ENCODE peak calls at places on chromosomes 16 and 17, in seven cellular contexts. A is endothelial cell, G is tibial nerve, M is brain microvascular endothelial cell, J is head of caudate nucleus, B is HFFc6, H is NCI-H748 treated with DMSO at 0.1 percent for 48 hours. W is an unnamed sample.

GRCh38 chr17:69540356-69540755 is 125.9 kb downstream of the MAP2K6 start:
- DNase-seq in G (no peak), J (no peak), H (no peak), M (no peak), B (peak; percentile 10), A (no peak), W (no peak)

GRCh38 chr17:16814439-16814838 is 124.4 kb downstream of the CCDC144A start:
- DNase-seq in H (no peak), J (no peak), B (no peak), A (no peak), M (no peak), G (no peak), W (no peak)

GRCh38 chr17:77318491-77319210 is 177.9 kb downstream of the SEC14L1 start:
- DNase-seq in G (no peak), A (no peak), H (no peak), J (no peak), B (no peak), M (no peak), W (no peak)

GRCh38 chr17:70661342-70662222 is 492.2 kb downstream of the KCNJ2 start:
- DNase-seq in G (no peak), B (no peak), H (peak; percentile 82), M (no peak), A (no peak), J (no peak), W (no peak)

GRCh38 chr17:49054342-49055092 is 57.3 kb downstream of the IGF2BP1 start:
- DNase-seq in H (no peak), G (no peak), M (no peak), B (no peak), A (no peak), J (no peak), W (no peak)

GRCh38 chr17:63932008-63932561 is at the start of gene CD79B:
- DNase-seq in G (no peak), H (no peak), A (no peak), B (no peak), J (no peak), M (no peak), W (no peak)

GRCh38 chr16:81204794-81205680 is 33.5 kb upstream of the BCO1 start:
- DNase-seq in M (peak; percentile 33), A (peak; percentile 29), H (peak; percentile 23), B (peak; percentile 35), G (no peak), J (peak; percentile 31), W (peak; percentile 40)

GRCh38 chr16:67100569-67101300 is 9.0 kb upstream of the PHAF1 start:
- DNase-seq in B (peak; percentile 48), A (no peak), H (no peak), M (no peak), G (no peak), J (no peak), W (peak; percentile 24)

GRCh38 chr17:22692066-22692800 is 999.9 kb downstream of the KCNJ18 start:
- DNase-seq in H (peak; percentile 27), G (no peak), M (no peak), B (no peak), J (no peak), A (no peak), W (no peak)

GRCh38 chr16:2485811-2486507 is 11.0 kb downstream of the TBC1D24 start:
- DNase-seq in H (no peak), J (no peak), G (no peak), M (no peak), B (no peak), A (no peak), W (no peak)

GRCh38 chr16:56371383-56371937 is 53.9 kb downstream of the AMFR start:
- DNase-seq in A (no peak), H (no peak), B (no peak), G (no peak), M (no peak), J (no peak), W (no peak)

GRCh38 chr17:32288600-32288999 is 23.0 kb downstream of the RHBDL3 start:
- DNase-seq in M (no peak), G (no peak), B (no peak), J (no peak), A (no peak), H (no peak), W (no peak)

GRCh38 chr16:78506372-78507193 is 407.1 kb downstream of the WWOX start:
- DNase-seq in A (no peak), J (no peak), H (no peak), B (no peak), M (no peak), G (no peak), W (no peak)

GRCh38 chr16:30694926-30695678 is 3.9 kb upstream of the SRCAP start:
- DNase-seq in A (no peak), J (no peak), B (no peak), G (no peak), H (no peak), M (no peak), W (no peak)

GRCh38 chr17:40558651-40559015 is 6.6 kb downstream of the CCR7 start:
- DNase-seq in M (no peak), J (no peak), H (no peak), G (no peak), A (no peak), B (no peak), W (no peak)

GRCh38 chr17:7107012-7107754 is 7.4 kb downstream of the ASGR2 start:
- DNase-seq in J (no peak), H (peak; percentile 42), A (no peak), B (no peak), G (no peak), M (no peak), W (no peak)

GRCh38 chr16:88014954-88015805 is 63.9 kb downstream of the BANP start:
- DNase-seq in B (no peak), H (no peak), M (no peak), G (no peak), J (no peak), A (no peak), W (no peak)

GRCh38 chr17:10875984-10876555 is 38.2 kb upstream of the PIRT start:
- DNase-seq in H (peak; percentile 29), G (no peak), J (peak; percentile 39), B (peak; percentile 6), A (peak; percentile 50), M (peak; percentile 17), W (no peak)

GRCh38 chr17:79840989-79841286 is 1.7 kb upstream of the CBX4 start:
- DNase-seq in H (no peak), A (no peak), J (no peak), B (no peak), M (no peak), G (no peak), W (no peak)

GRCh38 chr17:66000216-66000615 is 191.7 kb downstream of the CEP112 start:
- DNase-seq in G (no peak), A (no peak), H (no peak), J (no peak), B (no peak), M (no peak), W (no peak)

GRCh38 chr16:84040823-84041391 is 1.7 kb downstream of the SLC38A8 start:
- DNase-seq in M (no peak), B (peak; percentile 43), A (no peak), H (no peak), J (no peak), G (no peak), W (no peak)

GRCh38 chr17:34757106-34757505 is 177.7 kb downstream of the TMEM132E start:
- DNase-seq in M (no peak), B (no peak), H (no peak), G (no peak), A (no peak), J (no peak), W (no peak)

GRCh38 chr17:40087049-40087794 is 13.2 kb downstream of the NR1D1 start:
- DNase-seq in M (no peak), B (no peak), H (no peak), J (no peak), G (no peak), A (no peak), W (no peak)

GRCh38 chr17:35729405-35729833 is 2.0 kb upstream of the RASL10B start:
- DNase-seq in J (no peak), A (no peak), M (no peak), B (no peak), H (no peak), G (no peak), W (no peak)

GRCh38 chr17:18015603-18016002 is 23.4 kb downstream of the ATPAF2 start:
- DNase-seq in H (no peak), A (no peak), J (no peak), B (no peak), G (no peak), M (no peak), W (no peak)

GRCh38 chr17:4576729-4577322 is 7.5 kb upstream of the SMTNL2 start:
- DNase-seq in M (no peak), J (no peak), B (no peak), H (no peak), A (no peak), G (no peak), W (no peak)

GRCh38 chr17:21425736-21426135 is 49.6 kb downstream of the KCNJ12 start:
- DNase-seq in A (no peak), H (no peak), M (no peak), B (no peak), G (no peak), J (no peak), W (no peak)